ENCODE peak calls at places on chromosomes 6 and 20, in four cellular contexts. Y, D, J and H are unnamed samples.

GRCh38 chr20:62337558-62338293 is 29.4 kb downstream of the LAMA5 start:
- DNase-seq in Y (no peak), D (no peak), J (no peak), H (peak; percentile 50)

GRCh38 chr6:142531727-142532126 is 229.9 kb downstream of the ADGRG6 start:
- DNase-seq in Y (no peak), D (no peak), J (no peak), H (no peak)

GRCh38 chr6:159819932-159820640 is 20.0 kb downstream of the PNLDC1 start:
- DNase-seq in Y (no peak), D (no peak), J (peak; percentile 5), H (peak; percentile 92)

GRCh38 chr6:13407709-13408695 is 79.4 kb downstream of the GFOD1 start:
- DNase-seq in Y (no peak), D (peak; percentile 99), J (no peak), H (peak; percentile 95)

GRCh38 chr20:3923818-3924217 is 34.6 kb downstream of the PANK2 start:
- DNase-seq in Y (no peak), D (peak; percentile 26), J (no peak), H (no peak)

GRCh38 chr6:16049178-16049577 is 79.7 kb upstream of the MYLIP start:
- DNase-seq in Y (no peak), D (peak; percentile 17), J (no peak), H (no peak)

GRCh38 chr6:142112451-142113061 is 20.2 kb upstream of the GJE1 start:
- DNase-seq in Y (peak; percentile 27), D (peak; percentile 48), J (peak; percentile 29), H (no peak)

GRCh38 chr20:62122659-62123449 is 579 bp downstream of the LSM14B start:
- DNase-seq in Y (no peak), D (peak; percentile 35), J (no peak), H (no peak)

GRCh38 chr20:19849341-19850189 is 91.5 kb downstream of the RIN2 start:
- DNase-seq in Y (no peak), D (no peak), J (no peak), H (no peak)

DNA sequence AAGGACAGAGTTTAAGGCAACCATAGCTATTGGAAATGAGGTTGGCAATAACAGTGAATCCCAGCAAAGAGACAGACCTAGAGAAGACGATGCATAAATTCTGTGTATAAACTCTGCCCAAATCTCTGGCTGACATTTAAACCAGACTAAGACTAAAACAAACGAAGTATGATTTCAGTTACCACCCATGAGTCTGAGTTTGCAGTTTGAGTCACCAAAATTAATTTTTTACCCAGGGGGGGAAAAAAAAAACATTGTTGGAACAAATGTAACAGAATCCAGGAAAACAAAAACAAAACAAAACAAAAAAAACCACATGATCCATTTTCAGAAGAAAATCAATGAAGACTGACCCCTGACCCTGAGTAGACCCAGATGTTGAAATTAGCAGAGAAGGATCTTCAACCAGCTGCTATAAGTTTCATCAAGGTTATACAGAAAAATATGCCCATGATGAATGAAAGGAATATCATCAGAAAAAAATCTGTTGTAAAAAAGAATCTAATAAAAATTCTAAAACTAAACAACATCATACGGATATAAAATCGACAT is 190.8 kb downstream of the GMDS start:
- DNase-seq in Y (no peak), D (no peak), J (no peak), H (no peak)
- H3K4me3 ChIP-seq in Y (no peak overlapping the region), D (no peak overlapping the region), J (no peak overlapping the region), H (no peak overlapping the region)

GRCh38 chr6:36546958-36547645 is at the start of gene STK38:
- DNase-seq in Y (peak; percentile 93), D (peak; percentile 81), J (peak; percentile 64), H (peak; percentile 90)
- TF ChIP-seq CTCF in Y (peak; percentile 16), D (peak; percentile 36), J (peak; percentile 24), H (no peak)

GRCh38 chr20:2741463-2741862 is 48.9 kb downstream of the EBF4 start:
- DNase-seq in Y (no peak), D (no peak), J (no peak), H (no peak)
- H3K4me3 ChIP-seq in Y (no peak overlapping the region), D (no peak overlapping the region), J (no peak overlapping the region), H (no peak overlapping the region)

GRCh38 chr6:157989541-157990289 is 8.1 kb downstream of the SYNJ2 start:
- DNase-seq in Y (peak; percentile 80), D (peak; percentile 68), J (no peak), H (no peak)
- TF ChIP-seq CTCF in Y (no peak), D (no peak), J (no peak), H (no peak)

DNA sequence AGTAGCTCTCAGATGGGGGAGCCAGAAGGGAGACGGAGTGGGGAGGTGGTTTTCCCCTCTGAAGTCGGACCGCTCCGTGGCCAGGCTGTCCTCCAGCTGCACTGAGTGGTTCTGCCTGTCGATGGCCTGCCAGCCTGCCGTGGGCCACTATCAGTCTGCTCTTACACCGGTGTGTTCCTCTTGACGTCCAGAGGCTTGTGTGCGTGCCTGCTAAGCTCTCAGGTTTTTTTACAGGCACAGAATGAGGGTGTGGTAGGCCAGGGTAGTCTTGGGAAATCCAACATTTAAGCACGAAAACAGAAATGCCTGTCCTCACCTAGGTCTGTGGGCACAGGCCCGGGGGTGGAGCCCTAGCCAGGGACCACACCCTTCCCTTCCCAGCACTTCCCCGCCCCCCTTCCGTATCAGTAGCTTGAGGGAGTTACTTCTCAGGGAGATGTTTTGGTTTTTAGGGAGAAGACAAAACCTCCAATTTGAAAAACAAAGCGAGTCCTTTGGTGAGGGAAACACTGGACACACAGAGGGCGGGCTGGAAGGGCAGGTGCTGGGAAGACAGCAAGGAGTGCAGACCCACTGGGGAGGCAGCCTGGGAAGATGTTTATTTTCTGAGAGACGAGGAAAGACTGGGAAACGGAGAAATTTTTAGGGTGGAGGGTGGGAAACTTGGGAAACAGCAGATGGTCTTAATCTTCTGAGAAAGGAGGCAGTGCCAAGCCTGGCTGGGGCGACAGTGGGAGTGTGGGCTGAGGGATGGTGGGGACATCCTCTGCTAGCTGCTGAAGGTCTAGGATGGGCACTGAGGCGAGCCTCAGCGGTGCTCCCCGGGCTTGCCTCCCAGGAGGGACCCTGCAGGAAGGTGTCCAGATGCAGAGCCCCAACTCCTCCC is 106.5 kb downstream of the LY86 start:
- DNase-seq in Y (peak; percentile 50), D (no peak), J (no peak), H (peak; percentile 85)
- H3K4me3 ChIP-seq in Y (peak overlapping the region; percentile 3), D (no peak overlapping the region), J (no peak overlapping the region), H (no peak overlapping the region)

GRCh38 chr20:11917663-11918062 is at the start of gene BTBD3:
- DNase-seq in Y (peak; percentile 66), D (peak; percentile 83), J (no peak), H (no peak)
- TF ChIP-seq CTCF in Y (peak; percentile 29), D (peak; percentile 39), J (no peak), H (no peak)

GRCh38 chr6:150752409-150752808 is 113.1 kb upstream of the MTHFD1L start:
- DNase-seq in Y (no peak), D (peak; percentile 72), J (no peak), H (no peak)

GRCh38 chr6:150755524-150755923 is 110.0 kb upstream of the MTHFD1L start:
- DNase-seq in Y (no peak), D (no peak), J (no peak), H (no peak)

GRCh38 chr6:150751296-150751695 is 114.2 kb upstream of the MTHFD1L start:
- DNase-seq in Y (no peak), D (peak; percentile 70), J (no peak), H (no peak)

GRCh38 chr6:150755042-150755441 is 110.5 kb upstream of the MTHFD1L start:
- DNase-seq in Y (no peak), D (no peak), J (no peak), H (no peak)

GRCh38 chr6:150753404-150754184 is 111.9 kb upstream of the MTHFD1L start:
- DNase-seq in Y (no peak), D (no peak), J (no peak), H (no peak)
- H3K4me3 ChIP-seq in Y (peak overlapping the region; percentile 12), D (no peak overlapping the region), J (no peak overlapping the region), H (no peak overlapping the region)

GRCh38 chr6:37435816-37436215 is 2.8 kb downstream of the CMTR1 start:
- DNase-seq in Y (no peak), D (no peak), J (no peak), H (no peak)
- TF ChIP-seq CTCF in Y (no peak), D (peak; percentile 4), J (no peak), H (no peak)